ENCODE peak calls at places on chromosomes 2 and 18, in nine cellular contexts. Y is transverse colon, A is cardiac muscle cell, W is substantia nigra, Z is GM23248, R is small intestine, O is sigmoid colon, J is lower lobe of right lung, X is psoas muscle. M is an unnamed sample.

GRCh38 chr2:165572155-165572554 is 102.7 kb downstream of the CSRNP3 start:
- DNase-seq in X (no peak), A (peak; percentile 12), J (no peak), W (peak; percentile 15), Y (no peak), Z (no peak), R (peak; percentile 27), O (no peak), M (peak; percentile 35)

GRCh38 chr2:70089220-70089945 is 2.1 kb downstream of the PCBP1 start:
- DNase-seq in X (peak; percentile 44), A (peak; percentile 43), Z (peak; percentile 41), O (peak; percentile 69), R (no peak), Y (no peak), J (no peak), W (peak; percentile 47), M (peak; percentile 37)

GRCh38 chr2:154097823-154098398 is 226.2 kb downstream of the GALNT13 start:
- DNase-seq in R (no peak), O (no peak), Z (no peak), Y (no peak), J (no peak), W (no peak), X (no peak), A (no peak), M (no peak)

GRCh38 chr2:45813003-45813601 is 161.6 kb downstream of the PRKCE start:
- DNase-seq in Z (no peak), X (peak; percentile 32), A (peak; percentile 60), O (peak; percentile 77), W (peak; percentile 55), Y (no peak), J (no peak), R (no peak), M (peak; percentile 65)

GRCh38 chr2:170432823-170433222 is 254.9 kb downstream of the MYO3B start:
- DNase-seq in R (no peak), Y (no peak), Z (no peak), X (no peak), O (no peak), J (no peak), A (no peak), W (no peak), M (no peak)

GRCh38 chr2:181658444-181658843 is 1.5 kb upstream of the CERKL start:
- DNase-seq in Y (no peak), R (peak; percentile 20), A (no peak), W (no peak), J (no peak), Z (no peak), X (no peak), O (no peak), M (no peak)

GRCh38 chr2:235670974-235671787 is 177.3 kb downstream of the AGAP1 start:
- DNase-seq in X (peak; percentile 40), A (no peak), Z (no peak), R (no peak), W (peak; percentile 47), O (peak; percentile 68), Y (no peak), J (no peak), M (no peak)

GRCh38 chr2:70354264-70354949 is 52.5 kb upstream of the FAM136A start:
- DNase-seq in W (no peak), R (no peak), Z (peak; percentile 89), A (no peak), J (no peak), O (no peak), X (no peak), Y (no peak), M (no peak)

GRCh38 chr2:152814475-152815030 is 96.1 kb downstream of the ARL6IP6 start:
- DNase-seq in J (no peak), W (no peak), O (no peak), R (peak; percentile 10), Y (peak; percentile 22), X (no peak), A (peak; percentile 2), Z (peak; percentile 26), M (no peak)

GRCh38 chr2:132439703-132440398 is 23.2 kb downstream of the GPR39 start:
- DNase-seq in Y (no peak), Z (peak; percentile 64), W (no peak), A (no peak), J (no peak), O (no peak), X (no peak), R (no peak), M (no peak)

GRCh38 chr2:101272045-101272784 is 19.5 kb downstream of the CNOT11 start:
- DNase-seq in A (no peak), Z (no peak), W (no peak), R (no peak), Y (no peak), X (no peak), J (no peak), O (no peak), M (no peak)

GRCh38 chr18:44841769-44842587 is 161.3 kb downstream of the SETBP1 start:
- DNase-seq in J (no peak), A (no peak), X (no peak), O (no peak), Z (no peak), W (no peak), Y (no peak), R (peak; percentile 48), M (no peak)

GRCh38 chr18:7139409-7139808 is 21.8 kb upstream of the LAMA1 start:
- DNase-seq in A (no peak), Y (no peak), O (no peak), X (no peak), Z (no peak), J (no peak), W (no peak), R (no peak), M (no peak)

GRCh38 chr2:38261569-38262513 is 115.2 kb downstream of the ATL2 start:
- DNase-seq in R (no peak), W (no peak), O (no peak), Y (no peak), Z (no peak), A (no peak), X (no peak), J (no peak), M (no peak)

GRCh38 chr18:11498821-11499220 is 110.6 kb upstream of the SLC35G4 start:
- DNase-seq in Y (no peak), A (no peak), Z (peak; percentile 29), R (no peak), J (no peak), W (no peak), O (no peak), X (no peak), M (no peak)

GRCh38 chr2:185255566-185255965 is 483.0 kb upstream of the FSIP2 start:
- DNase-seq in A (no peak), O (no peak), Z (no peak), R (no peak), J (no peak), Y (no peak), W (no peak), X (no peak), M (no peak)

DNA sequence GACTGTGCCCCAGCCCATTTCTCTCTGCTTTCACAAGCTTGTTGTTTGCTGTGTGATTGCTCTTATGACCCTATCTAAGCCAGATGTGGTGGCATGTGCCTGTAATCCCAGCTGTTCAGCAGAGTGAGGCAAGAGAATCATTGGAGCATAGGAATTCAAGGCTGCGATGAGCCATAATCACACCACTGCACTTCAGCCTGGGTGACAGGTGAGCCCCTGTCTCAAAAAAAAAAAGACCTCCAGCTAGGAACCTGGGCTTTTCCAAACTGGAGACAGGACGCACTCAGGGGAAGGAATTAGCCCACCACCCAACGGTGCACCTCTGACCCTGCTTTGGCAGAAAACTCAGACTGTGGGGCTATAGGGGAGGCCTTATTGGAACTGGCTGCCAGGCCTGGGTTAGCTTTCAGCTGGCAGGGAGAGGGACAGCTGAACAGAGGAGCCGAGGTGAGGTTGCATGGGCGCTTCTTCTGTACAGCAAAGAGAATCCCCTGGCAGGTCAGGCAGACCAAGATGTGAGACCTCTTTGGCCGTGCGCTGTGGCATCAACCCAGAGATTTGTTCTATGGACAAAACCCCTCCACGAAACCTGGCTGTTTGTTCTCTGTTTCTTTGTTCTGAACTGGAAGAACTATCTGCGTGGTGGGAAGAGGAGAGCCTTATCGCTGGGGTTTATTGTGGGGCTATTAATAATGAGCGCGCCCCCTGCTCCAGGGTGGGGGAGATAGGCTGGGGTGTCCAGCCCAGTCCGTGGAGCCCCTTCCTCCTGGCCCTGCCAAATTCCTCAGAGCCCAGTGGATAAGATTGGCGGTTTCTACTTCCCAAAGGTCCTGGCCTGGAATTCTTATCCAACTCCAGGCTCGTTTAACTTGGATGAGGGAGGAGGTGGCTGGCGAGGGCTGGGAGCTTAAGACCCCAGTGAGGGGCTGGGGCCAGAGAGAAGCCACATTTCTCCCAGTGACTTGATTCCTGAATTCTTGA is 38.8 kb upstream of the SMAD7 start:
- DNase-seq in A (no peak), R (no peak), O (no peak), Y (no peak), X (no peak), Z (no peak), J (no peak), W (no peak), M (no peak)
- H3K27ac ChIP-seq in A (peak overlapping the region; percentile 50), R (no peak overlapping the region), O (no peak overlapping the region), Y (no peak overlapping the region), X (no peak overlapping the region), Z (peak overlapping the region; percentile 34), J (no peak overlapping the region), W (no peak overlapping the region), M (no peak overlapping the region)

DNA sequence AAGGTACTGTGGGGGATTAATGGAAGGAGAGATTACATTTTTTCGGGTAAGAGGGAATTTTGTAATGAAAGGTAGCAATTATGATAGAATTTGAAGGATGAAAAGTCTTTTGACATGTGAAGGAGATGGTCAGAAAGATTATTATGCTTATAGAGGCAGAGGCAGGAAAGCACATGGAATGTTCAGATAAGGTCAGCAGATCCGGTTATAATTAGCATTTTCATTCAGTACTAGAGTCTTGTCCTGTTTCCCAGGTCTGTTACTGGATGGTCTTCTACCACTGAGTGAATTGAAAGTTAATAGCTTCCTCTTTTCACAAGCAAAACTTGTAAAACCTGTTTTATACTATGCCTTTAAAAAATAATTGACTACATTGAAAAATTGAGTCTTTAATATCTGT is 116.9 kb downstream of the PHLPP1 start:
- DNase-seq in Z (no peak), W (no peak), R (no peak), J (no peak), X (no peak), Y (no peak), A (no peak), O (no peak), M (no peak)
- H3K27ac ChIP-seq in Z (no peak overlapping the region), W (no peak overlapping the region), R (no peak overlapping the region), J (no peak overlapping the region), X (no peak overlapping the region), Y (no peak overlapping the region), A (peak overlapping the region; percentile 31), O (no peak overlapping the region), M (no peak overlapping the region)

GRCh38 chr2:225615514-225615913 is 216.0 kb downstream of the NYAP2 start:
- DNase-seq in J (no peak), Z (no peak), Y (no peak), X (no peak), R (no peak), W (no peak), A (no peak), O (no peak), M (no peak)
- H3K27ac ChIP-seq in J (no peak overlapping the region), Z (no peak overlapping the region), Y (no peak overlapping the region), X (no peak overlapping the region), R (no peak overlapping the region), W (no peak overlapping the region), A (no peak overlapping the region), O (no peak overlapping the region), M (no peak overlapping the region)

DNA sequence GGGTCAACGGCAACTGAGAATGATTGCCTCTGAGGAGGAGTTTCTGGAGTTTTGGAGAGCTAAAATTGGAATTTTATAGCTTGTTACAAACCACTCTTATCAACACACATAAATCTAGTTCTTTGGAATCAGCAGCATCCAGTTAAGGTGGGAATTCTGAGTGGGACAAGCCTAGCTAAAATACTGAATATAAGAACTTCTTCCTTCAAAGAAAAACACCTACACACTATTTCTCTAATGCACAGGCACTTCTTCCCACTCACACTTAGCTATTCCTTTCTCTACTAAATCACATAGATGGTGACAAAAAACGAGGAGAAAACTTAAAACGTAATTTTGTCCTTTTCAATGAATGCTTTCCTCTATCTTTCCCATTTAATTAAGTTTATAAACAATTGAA is 43.4 kb downstream of the FAM98A start:
- DNase-seq in Z (no peak), R (no peak), O (no peak), A (no peak), X (no peak), J (no peak), W (no peak), Y (no peak), M (no peak)
- H3K27ac ChIP-seq in Z (no peak overlapping the region), R (no peak overlapping the region), O (peak overlapping the region; percentile 47), A (peak overlapping the region; percentile 81), X (peak overlapping the region; percentile 73), J (peak overlapping the region; percentile 62), W (no peak overlapping the region), Y (no peak overlapping the region), M (peak overlapping the region; percentile 66)